ENCODE peak calls at places on chromosome 12, in four cellular contexts. Z is activated CD4-positive, alpha-beta T cell treated with anti-CD3 and anti-CD28 coated beads for 48 hours; E is NCI-H2081; S is mucosa of gallbladder. T is an unnamed sample.

GRCh38 chr12:124188561-124189405 is 106.1 kb upstream of the RFLNA start:
- DNase-seq in Z (no peak), E (peak), S (peak), T (no peak)

GRCh38 chr12:59097876-59098275 is 177.6 kb upstream of the LRIG3 start:
- DNase-seq in Z (no peak), E (no peak), S (no peak), T (no peak)

GRCh38 chr12:125140239-125140917 is 75.1 kb downstream of the AACS start:
- DNase-seq in Z (no peak), E (no peak), S (no peak), T (no peak)

GRCh38 chr12:43210437-43211197 is 341.4 kb downstream of the ADAMTS20 start:
- DNase-seq in Z (no peak), E (no peak), S (no peak), T (no peak)

GRCh38 chr12:100706029-100706428 is 88.5 kb upstream of the ANO4 start:
- DNase-seq in Z (no peak), E (peak), S (no peak), T (no peak)

GRCh38 chr12:129693731-129694130 is 210.1 kb downstream of the TMEM132D start:
- DNase-seq in Z (no peak), E (no peak), S (no peak), T (no peak)

GRCh38 chr12:52903855-52904508 is 894 bp downstream of the KRT8 start:
- DNase-seq in Z (peak), E (peak), S (peak), T (no peak)

GRCh38 chr12:29591140-29592020 is 93.9 kb upstream of the OVCH1 start:
- DNase-seq in Z (no peak), E (no peak), S (no peak), T (no peak)

GRCh38 chr12:14525964-14526363 is 41.7 kb downstream of the PLBD1 start:
- DNase-seq in Z (no peak), E (no peak), S (no peak), T (no peak)

T was measured in SHP77 treated with DMSO at 0.1 percent for 48 hours.